ENCODE peak calls at places on chromosome 1, in ten cellular contexts. S is spleen, L is type B pancreatic cell, O is Caco-2, A is activated T-cell treated with anti-CD3 and anti-CD28 coated beads for 1 hour, R is cardiac fibroblast, F is heart left ventricle, W is AG09319, X is T-helper 9 cell, N is A549. P is an unnamed sample.

GRCh38 chr1:116819081-116819480 is 64.9 kb downstream of the CD2 start:
- DNase-seq in R (peak; percentile 29), W (no peak), S (no peak), L (no peak), A (no peak), N (no peak), F (no peak), O (no peak), X (no peak), P (no peak)

GRCh38 chr1:25786887-25787286 is 13.1 kb upstream of the SELENON start:
- DNase-seq in W (no peak), N (no peak), S (no peak), X (no peak), R (peak; percentile 35), O (no peak), A (no peak), L (no peak), F (no peak), P (no peak)

GRCh38 chr1:168408531-168409242 is 128.0 kb downstream of the TBX19 start:
- DNase-seq in S (no peak), O (no peak), X (peak; percentile 32), A (peak; percentile 39), W (no peak), F (no peak), R (peak; percentile 13), N (peak; percentile 35), L (no peak), P (peak; percentile 40)

GRCh38 chr1:94236021-94236491 is 1.3 kb downstream of the ARHGAP29 start:
- DNase-seq in X (no peak), S (no peak), F (no peak), L (no peak), O (no peak), N (no peak), W (no peak), R (peak; percentile 45), A (no peak), P (no peak)

GRCh38 chr1:17250601-17251000 is 1.7 kb downstream of the PADI3 start:
- DNase-seq in X (no peak), W (no peak), L (no peak), R (no peak), O (no peak), F (no peak), N (peak; percentile 82), S (no peak), A (no peak), P (no peak)

GRCh38 chr1:62826892-62827291 is 43.0 kb downstream of the ATG4C start:
- DNase-seq in R (peak; percentile 10), F (no peak), L (no peak), A (no peak), O (no peak), N (no peak), S (no peak), W (no peak), X (no peak), P (no peak)

GRCh38 chr1:48093696-48094518 is 96.7 kb upstream of the TRABD2B start:
- DNase-seq in F (peak; percentile 21), L (peak; percentile 84), O (peak; percentile 90), R (peak; percentile 45), S (peak; percentile 89), W (no peak), N (peak; percentile 67), A (peak; percentile 58), X (peak; percentile 55), P (peak; percentile 49)

GRCh38 chr1:45386219-45386618 is 46.0 kb upstream of the MUTYH start:
- DNase-seq in L (no peak), O (no peak), R (no peak), X (no peak), F (no peak), S (no peak), N (no peak), A (no peak), W (no peak), P (no peak)

GRCh38 chr1:22830131-22830566 is 119.5 kb downstream of the EPHB2 start:
- DNase-seq in X (no peak), O (no peak), A (no peak), N (no peak), S (peak; percentile 51), F (no peak), L (no peak), R (no peak), W (no peak), P (no peak)

P was measured in CD8-positive, alpha-beta memory T cell.